ENCODE peak calls at places on chromosomes 13 and 19, in nine cellular contexts. One of them, this sample, is unnamed.

GRCh38 chr13:50323440-50324070 is 308.3 kb downstream of the KCNRG start:
- DNase-seq in cerebellar cortex: no peak
- DNase-seq in non-pigmented ciliary epithelial cell: peak; percentile 92
- DNase-seq in left ventricle myocardium superior: no peak
- DNase-seq in NCI-H2029 treated with DMSO at 0.1 percent for 48 hours: no peak
- DNase-seq in anterior cingulate cortex: no peak
- DNase-seq in activated effector memory CD4-positive, alpha-beta T cell treated with Interleukin-2 at 50 U/mL for 16 hours: no peak
- DNase-seq in smooth muscle cell of the brain vasculature: no peak
- DNase-seq in AG08395: peak; percentile 83
- DNase-seq in this sample: peak; percentile 99

GRCh38 chr13:30696278-30697176 is 38.8 kb upstream of the ALOX5AP start:
- DNase-seq in cerebellar cortex: no peak
- DNase-seq in non-pigmented ciliary epithelial cell: no peak
- DNase-seq in left ventricle myocardium superior: peak; percentile 52
- DNase-seq in NCI-H2029 treated with DMSO at 0.1 percent for 48 hours: no peak
- DNase-seq in anterior cingulate cortex: peak; percentile 29
- DNase-seq in activated effector memory CD4-positive, alpha-beta T cell treated with Interleukin-2 at 50 U/mL for 16 hours: no peak
- DNase-seq in smooth muscle cell of the brain vasculature: no peak
- DNase-seq in AG08395: no peak
- DNase-seq in this sample: peak; percentile 45

GRCh38 chr19:35641515-35642151 is at the start of gene ETV2:
- DNase-seq in cerebellar cortex: no peak
- DNase-seq in non-pigmented ciliary epithelial cell: no peak
- DNase-seq in left ventricle myocardium superior: peak; percentile 52
- DNase-seq in NCI-H2029 treated with DMSO at 0.1 percent for 48 hours: no peak
- DNase-seq in anterior cingulate cortex: no peak
- DNase-seq in activated effector memory CD4-positive, alpha-beta T cell treated with Interleukin-2 at 50 U/mL for 16 hours: no peak
- DNase-seq in smooth muscle cell of the brain vasculature: no peak
- DNase-seq in AG08395: no peak
- DNase-seq in this sample: peak; percentile 54

GRCh38 chr13:31885994-31886393 is 145.6 kb upstream of the FRY start:
- DNase-seq in cerebellar cortex: peak; percentile 52
- DNase-seq in non-pigmented ciliary epithelial cell: no peak
- DNase-seq in left ventricle myocardium superior: no peak
- DNase-seq in NCI-H2029 treated with DMSO at 0.1 percent for 48 hours: no peak
- DNase-seq in anterior cingulate cortex: no peak
- DNase-seq in activated effector memory CD4-positive, alpha-beta T cell treated with Interleukin-2 at 50 U/mL for 16 hours: no peak
- DNase-seq in smooth muscle cell of the brain vasculature: no peak
- DNase-seq in AG08395: no peak
- DNase-seq in this sample: peak; percentile 71

GRCh38 chr13:74306496-74306895 is 172.3 kb upstream of the KLF12 start:
- DNase-seq in cerebellar cortex: no peak
- DNase-seq in non-pigmented ciliary epithelial cell: no peak
- DNase-seq in left ventricle myocardium superior: no peak
- DNase-seq in NCI-H2029 treated with DMSO at 0.1 percent for 48 hours: peak; percentile 0
- DNase-seq in anterior cingulate cortex: no peak
- DNase-seq in activated effector memory CD4-positive, alpha-beta T cell treated with Interleukin-2 at 50 U/mL for 16 hours: no peak
- DNase-seq in smooth muscle cell of the brain vasculature: no peak
- DNase-seq in AG08395: no peak
- DNase-seq in this sample: peak; percentile 52

GRCh38 chr13:31944262-31945160 is 87.1 kb upstream of the FRY start:
- DNase-seq in cerebellar cortex: no peak
- DNase-seq in non-pigmented ciliary epithelial cell: no peak
- DNase-seq in left ventricle myocardium superior: no peak
- DNase-seq in NCI-H2029 treated with DMSO at 0.1 percent for 48 hours: no peak
- DNase-seq in anterior cingulate cortex: no peak
- DNase-seq in activated effector memory CD4-positive, alpha-beta T cell treated with Interleukin-2 at 50 U/mL for 16 hours: no peak
- DNase-seq in smooth muscle cell of the brain vasculature: no peak
- DNase-seq in AG08395: no peak
- DNase-seq in this sample: no peak

GRCh38 chr13:71831716-71832115 is 35.3 kb downstream of the DACH1 start:
- DNase-seq in cerebellar cortex: no peak
- DNase-seq in non-pigmented ciliary epithelial cell: no peak
- DNase-seq in left ventricle myocardium superior: no peak
- DNase-seq in NCI-H2029 treated with DMSO at 0.1 percent for 48 hours: no peak
- DNase-seq in anterior cingulate cortex: no peak
- DNase-seq in activated effector memory CD4-positive, alpha-beta T cell treated with Interleukin-2 at 50 U/mL for 16 hours: no peak
- DNase-seq in smooth muscle cell of the brain vasculature: peak; percentile 45
- DNase-seq in AG08395: no peak
- DNase-seq in this sample: no peak

GRCh38 chr19:403221-404036 is 5.5 kb downstream of the C2CD4C start:
- DNase-seq in cerebellar cortex: no peak
- DNase-seq in non-pigmented ciliary epithelial cell: no peak
- DNase-seq in left ventricle myocardium superior: peak; percentile 15
- DNase-seq in NCI-H2029 treated with DMSO at 0.1 percent for 48 hours: peak; percentile 59
- DNase-seq in anterior cingulate cortex: no peak
- DNase-seq in activated effector memory CD4-positive, alpha-beta T cell treated with Interleukin-2 at 50 U/mL for 16 hours: no peak
- DNase-seq in smooth muscle cell of the brain vasculature: no peak
- DNase-seq in AG08395: no peak
- DNase-seq in this sample: no peak

GRCh38 chr19:50817941-50818858 is 5.4 kb downstream of the KLK1 start:
- DNase-seq in cerebellar cortex: peak; percentile 25
- DNase-seq in non-pigmented ciliary epithelial cell: no peak
- DNase-seq in left ventricle myocardium superior: peak; percentile 46
- DNase-seq in NCI-H2029 treated with DMSO at 0.1 percent for 48 hours: no peak
- DNase-seq in anterior cingulate cortex: no peak
- DNase-seq in activated effector memory CD4-positive, alpha-beta T cell treated with Interleukin-2 at 50 U/mL for 16 hours: no peak
- DNase-seq in smooth muscle cell of the brain vasculature: no peak
- DNase-seq in AG08395: peak; percentile 41
- DNase-seq in this sample: peak; percentile 10

GRCh38 chr19:3506384-3507340 is 551 bp downstream of the FZR1 start:
- DNase-seq in cerebellar cortex: no peak
- DNase-seq in non-pigmented ciliary epithelial cell: no peak
- DNase-seq in left ventricle myocardium superior: peak; percentile 60
- DNase-seq in NCI-H2029 treated with DMSO at 0.1 percent for 48 hours: no peak
- DNase-seq in anterior cingulate cortex: no peak
- DNase-seq in activated effector memory CD4-positive, alpha-beta T cell treated with Interleukin-2 at 50 U/mL for 16 hours: peak; percentile 9
- DNase-seq in smooth muscle cell of the brain vasculature: no peak
- DNase-seq in AG08395: peak; percentile 24
- DNase-seq in this sample: no peak

GRCh38 chr19:45913874-45914830 is at the start of gene NANOS2:
- DNase-seq in cerebellar cortex: peak; percentile 61
- DNase-seq in non-pigmented ciliary epithelial cell: no peak
- DNase-seq in left ventricle myocardium superior: no peak
- DNase-seq in NCI-H2029 treated with DMSO at 0.1 percent for 48 hours: no peak
- DNase-seq in anterior cingulate cortex: no peak
- DNase-seq in activated effector memory CD4-positive, alpha-beta T cell treated with Interleukin-2 at 50 U/mL for 16 hours: no peak
- DNase-seq in smooth muscle cell of the brain vasculature: no peak
- DNase-seq in AG08395: no peak
- DNase-seq in this sample: no peak

GRCh38 chr13:98856983-98857382 is 104.5 kb upstream of the SLC15A1 start:
- DNase-seq in cerebellar cortex: peak; percentile 79
- DNase-seq in non-pigmented ciliary epithelial cell: no peak
- DNase-seq in left ventricle myocardium superior: no peak
- DNase-seq in NCI-H2029 treated with DMSO at 0.1 percent for 48 hours: no peak
- DNase-seq in anterior cingulate cortex: peak; percentile 33
- DNase-seq in activated effector memory CD4-positive, alpha-beta T cell treated with Interleukin-2 at 50 U/mL for 16 hours: no peak
- DNase-seq in smooth muscle cell of the brain vasculature: no peak
- DNase-seq in AG08395: no peak
- DNase-seq in this sample: no peak

GRCh38 chr19:57058871-57059270 is 60.9 kb upstream of the USP29 start:
- DNase-seq in cerebellar cortex: peak; percentile 16
- DNase-seq in non-pigmented ciliary epithelial cell: no peak
- DNase-seq in left ventricle myocardium superior: no peak
- DNase-seq in NCI-H2029 treated with DMSO at 0.1 percent for 48 hours: no peak
- DNase-seq in anterior cingulate cortex: no peak
- DNase-seq in activated effector memory CD4-positive, alpha-beta T cell treated with Interleukin-2 at 50 U/mL for 16 hours: no peak
- DNase-seq in smooth muscle cell of the brain vasculature: no peak
- DNase-seq in AG08395: no peak
- DNase-seq in this sample: no peak